ENCODE peak calls at places on chromosomes 7 and 10, in seven cellular contexts. One of them, this sample, is unnamed.

GRCh38 chr10:19815478-19816419 is 483 bp upstream of the PLXDC2 start:
- DNase-seq in tibial nerve: peak; percentile 61
- DNase-seq in activated T-cell treated with anti-CD3 and anti-CD28 coated beads for 48 hours: no peak
- DNase-seq in NCI-H1105: peak; percentile 11
- DNase-seq in HL-60: no peak
- DNase-seq in pancreas: peak; percentile 65
- DNase-seq in uterus: peak; percentile 86
- DNase-seq in this sample: no peak

GRCh38 chr10:119775529-119775928 is 49.7 kb downstream of the INPP5F start:
- DNase-seq in tibial nerve: no peak
- DNase-seq in activated T-cell treated with anti-CD3 and anti-CD28 coated beads for 48 hours: no peak
- DNase-seq in NCI-H1105: no peak
- DNase-seq in HL-60: no peak
- DNase-seq in pancreas: no peak
- DNase-seq in uterus: no peak
- DNase-seq in this sample: no peak

GRCh38 chr10:5968681-5969453 is 8.5 kb downstream of the IL15RA start:
- DNase-seq in tibial nerve: no peak
- DNase-seq in activated T-cell treated with anti-CD3 and anti-CD28 coated beads for 48 hours: no peak
- DNase-seq in NCI-H1105: no peak
- DNase-seq in HL-60: no peak
- DNase-seq in pancreas: peak; percentile 57
- DNase-seq in uterus: no peak
- DNase-seq in this sample: no peak

GRCh38 chr7:123660514-123661354 is 5.1 kb downstream of the LMOD2 start:
- DNase-seq in tibial nerve: no peak
- DNase-seq in activated T-cell treated with anti-CD3 and anti-CD28 coated beads for 48 hours: no peak
- DNase-seq in NCI-H1105: no peak
- DNase-seq in HL-60: no peak
- DNase-seq in pancreas: no peak
- DNase-seq in uterus: no peak
- DNase-seq in this sample: no peak

GRCh38 chr10:17366705-17367104 is 87.7 kb downstream of the ST8SIA6 start:
- DNase-seq in tibial nerve: no peak
- DNase-seq in activated T-cell treated with anti-CD3 and anti-CD28 coated beads for 48 hours: no peak
- DNase-seq in NCI-H1105: no peak
- DNase-seq in HL-60: no peak
- DNase-seq in pancreas: no peak
- DNase-seq in uterus: no peak
- DNase-seq in this sample: no peak

GRCh38 chr10:80100861-80101695 is 22.6 kb downstream of the TMEM254 start:
- DNase-seq in tibial nerve: no peak
- DNase-seq in activated T-cell treated with anti-CD3 and anti-CD28 coated beads for 48 hours: no peak
- DNase-seq in NCI-H1105: no peak
- DNase-seq in HL-60: no peak
- DNase-seq in pancreas: no peak
- DNase-seq in uterus: no peak
- DNase-seq in this sample: no peak

GRCh38 chr10:27838291-27838690 is 92.7 kb upstream of the MKX start:
- DNase-seq in tibial nerve: no peak
- DNase-seq in activated T-cell treated with anti-CD3 and anti-CD28 coated beads for 48 hours: no peak
- DNase-seq in NCI-H1105: no peak
- DNase-seq in HL-60: no peak
- DNase-seq in pancreas: no peak
- DNase-seq in uterus: no peak
- DNase-seq in this sample: no peak

GRCh38 chr7:80781561-80781979 is 137.3 kb downstream of the SEMA3C start:
- DNase-seq in tibial nerve: peak; percentile 56
- DNase-seq in activated T-cell treated with anti-CD3 and anti-CD28 coated beads for 48 hours: no peak
- DNase-seq in NCI-H1105: peak; percentile 21
- DNase-seq in HL-60: no peak
- DNase-seq in pancreas: no peak
- DNase-seq in uterus: peak; percentile 54
- DNase-seq in this sample: no peak

GRCh38 chr10:29636178-29636577 is 1.4 kb upstream of the SVIL start:
- DNase-seq in tibial nerve: no peak
- DNase-seq in activated T-cell treated with anti-CD3 and anti-CD28 coated beads for 48 hours: no peak
- DNase-seq in NCI-H1105: no peak
- DNase-seq in HL-60: no peak
- DNase-seq in pancreas: no peak
- DNase-seq in uterus: no peak
- DNase-seq in this sample: no peak

GRCh38 chr10:104925232-104925851 is 284.3 kb downstream of the SORCS3 start:
- DNase-seq in tibial nerve: peak; percentile 53
- DNase-seq in activated T-cell treated with anti-CD3 and anti-CD28 coated beads for 48 hours: no peak
- DNase-seq in NCI-H1105: peak; percentile 27
- DNase-seq in HL-60: no peak
- DNase-seq in pancreas: no peak
- DNase-seq in uterus: no peak
- DNase-seq in this sample: peak; percentile 0

GRCh38 chr10:68145705-68146104 is 36.4 kb downstream of the MYPN start:
- DNase-seq in tibial nerve: no peak
- DNase-seq in activated T-cell treated with anti-CD3 and anti-CD28 coated beads for 48 hours: no peak
- DNase-seq in NCI-H1105: no peak
- DNase-seq in HL-60: no peak
- DNase-seq in pancreas: no peak
- DNase-seq in uterus: no peak
- DNase-seq in this sample: no peak

GRCh38 chr10:31299119-31299518 is 19.9 kb upstream of the ZEB1 start:
- DNase-seq in tibial nerve: no peak
- DNase-seq in activated T-cell treated with anti-CD3 and anti-CD28 coated beads for 48 hours: no peak
- DNase-seq in NCI-H1105: no peak
- DNase-seq in HL-60: no peak
- DNase-seq in pancreas: no peak
- DNase-seq in uterus: no peak
- DNase-seq in this sample: no peak

GRCh38 chr10:103929396-103929921 is 11.5 kb upstream of the STN1 start:
- DNase-seq in tibial nerve: no peak
- DNase-seq in activated T-cell treated with anti-CD3 and anti-CD28 coated beads for 48 hours: no peak
- DNase-seq in NCI-H1105: no peak
- DNase-seq in HL-60: no peak
- DNase-seq in pancreas: no peak
- DNase-seq in uterus: no peak
- DNase-seq in this sample: no peak

GRCh38 chr10:1600861-1601260 is 136.5 kb downstream of the ADARB2 start:
- DNase-seq in tibial nerve: no peak
- DNase-seq in activated T-cell treated with anti-CD3 and anti-CD28 coated beads for 48 hours: no peak
- DNase-seq in NCI-H1105: peak; percentile 27
- DNase-seq in HL-60: no peak
- DNase-seq in pancreas: no peak
- DNase-seq in uterus: no peak
- DNase-seq in this sample: no peak

GRCh38 chr10:52128056-52128683 is 185.9 kb upstream of the DKK1 start:
- DNase-seq in tibial nerve: no peak
- DNase-seq in activated T-cell treated with anti-CD3 and anti-CD28 coated beads for 48 hours: no peak
- DNase-seq in NCI-H1105: no peak
- DNase-seq in HL-60: no peak
- DNase-seq in pancreas: no peak
- DNase-seq in uterus: no peak
- DNase-seq in this sample: no peak

GRCh38 chr10:43086321-43086942 is 9.6 kb downstream of the RET start:
- DNase-seq in tibial nerve: no peak
- DNase-seq in activated T-cell treated with anti-CD3 and anti-CD28 coated beads for 48 hours: no peak
- DNase-seq in NCI-H1105: no peak
- DNase-seq in HL-60: no peak
- DNase-seq in pancreas: no peak
- DNase-seq in uterus: no peak
- DNase-seq in this sample: no peak

GRCh38 chr7:2203551-2204300 is 29.0 kb downstream of the MAD1L1 start:
- DNase-seq in tibial nerve: no peak
- DNase-seq in activated T-cell treated with anti-CD3 and anti-CD28 coated beads for 48 hours: no peak
- DNase-seq in NCI-H1105: no peak
- DNase-seq in HL-60: no peak
- DNase-seq in pancreas: no peak
- DNase-seq in uterus: peak; percentile 71
- DNase-seq in this sample: no peak

GRCh38 chr10:114281006-114281405 is 42.0 kb downstream of the VWA2 start:
- DNase-seq in tibial nerve: no peak
- DNase-seq in activated T-cell treated with anti-CD3 and anti-CD28 coated beads for 48 hours: no peak
- DNase-seq in NCI-H1105: no peak
- DNase-seq in HL-60: no peak
- DNase-seq in pancreas: no peak
- DNase-seq in uterus: no peak
- DNase-seq in this sample: no peak

GRCh38 chr7:158802535-158803199 is 26.6 kb downstream of the ESYT2 start:
- DNase-seq in tibial nerve: no peak
- DNase-seq in activated T-cell treated with anti-CD3 and anti-CD28 coated beads for 48 hours: no peak
- DNase-seq in NCI-H1105: no peak
- DNase-seq in HL-60: no peak
- DNase-seq in pancreas: no peak
- DNase-seq in uterus: no peak
- DNase-seq in this sample: no peak

This sample was measured in NCI-H1092 treated with DMSO at 0.1 percent for 48 hours.